ENCODE peak calls at places on chromosomes 12 and 14, in ten cellular contexts. One of them, this sample, is unnamed.

GRCh38 chr12:82174383-82174782 is 183.8 kb downstream of the CCDC59 start:
- DNase-seq in astrocyte of the cerebellum: no peak
- DNase-seq in brain microvascular endothelial cell: no peak
- DNase-seq in stimulated activated CD4-positive, alpha-beta T cell treated with anti-CD3 and anti-CD28 coated beads, Interleukin-15, amount 100 ng/mL, for 48 hours: no peak
- DNase-seq in anterior cingulate cortex: no peak
- DNase-seq in H9: no peak
- DNase-seq in effector memory CD8-positive, alpha-beta T cell: no peak
- DNase-seq in Calu3: no peak
- DNase-seq in AG10803: no peak
- DNase-seq in HS-5: no peak
- DNase-seq in this sample: no peak

GRCh38 chr12:89230376-89231101 is 121.8 kb downstream of the DUSP6 start:
- DNase-seq in AG10803: peak; percentile 38
- DNase-seq in anterior cingulate cortex: no peak
- DNase-seq in HS-5: no peak
- DNase-seq in H9: no peak
- DNase-seq in stimulated activated CD4-positive, alpha-beta T cell treated with anti-CD3 and anti-CD28 coated beads, Interleukin-15, amount 100 ng/mL, for 48 hours: no peak
- DNase-seq in Calu3: no peak
- DNase-seq in astrocyte of the cerebellum: no peak
- DNase-seq in brain microvascular endothelial cell: no peak
- DNase-seq in effector memory CD8-positive, alpha-beta T cell: no peak
- DNase-seq in this sample: no peak

GRCh38 chr12:90281156-90281868 is 572.7 kb upstream of the ATP2B1 start:
- DNase-seq in anterior cingulate cortex: no peak
- DNase-seq in AG10803: no peak
- DNase-seq in HS-5: no peak
- DNase-seq in H9: no peak
- DNase-seq in brain microvascular endothelial cell: no peak
- DNase-seq in astrocyte of the cerebellum: no peak
- DNase-seq in stimulated activated CD4-positive, alpha-beta T cell treated with anti-CD3 and anti-CD28 coated beads, Interleukin-15, amount 100 ng/mL, for 48 hours: no peak
- DNase-seq in Calu3: no peak
- DNase-seq in effector memory CD8-positive, alpha-beta T cell: no peak
- DNase-seq in this sample: no peak

GRCh38 chr12:29991924-29992323 is 208.2 kb upstream of the TMTC1 start:
- DNase-seq in anterior cingulate cortex: no peak
- DNase-seq in brain microvascular endothelial cell: no peak
- DNase-seq in effector memory CD8-positive, alpha-beta T cell: no peak
- DNase-seq in stimulated activated CD4-positive, alpha-beta T cell treated with anti-CD3 and anti-CD28 coated beads, Interleukin-15, amount 100 ng/mL, for 48 hours: no peak
- DNase-seq in AG10803: no peak
- DNase-seq in H9: no peak
- DNase-seq in HS-5: peak; percentile 4
- DNase-seq in astrocyte of the cerebellum: no peak
- DNase-seq in Calu3: no peak
- DNase-seq in this sample: no peak

GRCh38 chr14:102086346-102086971 is 385 bp downstream of the HSP90AA1 start:
- DNase-seq in astrocyte of the cerebellum: no peak
- DNase-seq in Calu3: no peak
- DNase-seq in brain microvascular endothelial cell: peak; percentile 22
- DNase-seq in stimulated activated CD4-positive, alpha-beta T cell treated with anti-CD3 and anti-CD28 coated beads, Interleukin-15, amount 100 ng/mL, for 48 hours: peak; percentile 34
- DNase-seq in HS-5: no peak
- DNase-seq in effector memory CD8-positive, alpha-beta T cell: peak; percentile 72
- DNase-seq in H9: no peak
- DNase-seq in anterior cingulate cortex: no peak
- DNase-seq in AG10803: peak; percentile 68
- DNase-seq in this sample: no peak

GRCh38 chr14:80464531-80465149 is 253.3 kb upstream of the DIO2 start:
- DNase-seq in anterior cingulate cortex: no peak
- DNase-seq in HS-5: no peak
- DNase-seq in Calu3: no peak
- DNase-seq in AG10803: no peak
- DNase-seq in H9: peak; percentile 58
- DNase-seq in brain microvascular endothelial cell: no peak
- DNase-seq in stimulated activated CD4-positive, alpha-beta T cell treated with anti-CD3 and anti-CD28 coated beads, Interleukin-15, amount 100 ng/mL, for 48 hours: no peak
- DNase-seq in effector memory CD8-positive, alpha-beta T cell: no peak
- DNase-seq in astrocyte of the cerebellum: no peak
- DNase-seq in this sample: no peak

GRCh38 chr12:94575645-94576393 is 74.5 kb downstream of the TMCC3 start:
- DNase-seq in effector memory CD8-positive, alpha-beta T cell: no peak
- DNase-seq in brain microvascular endothelial cell: no peak
- DNase-seq in astrocyte of the cerebellum: no peak
- DNase-seq in stimulated activated CD4-positive, alpha-beta T cell treated with anti-CD3 and anti-CD28 coated beads, Interleukin-15, amount 100 ng/mL, for 48 hours: no peak
- DNase-seq in AG10803: no peak
- DNase-seq in HS-5: no peak
- DNase-seq in H9: peak; percentile 48
- DNase-seq in Calu3: no peak
- DNase-seq in anterior cingulate cortex: no peak
- DNase-seq in this sample: no peak

GRCh38 chr14:37021406-37021805 is 151.0 kb downstream of the SLC25A21 start:
- DNase-seq in stimulated activated CD4-positive, alpha-beta T cell treated with anti-CD3 and anti-CD28 coated beads, Interleukin-15, amount 100 ng/mL, for 48 hours: no peak
- DNase-seq in anterior cingulate cortex: no peak
- DNase-seq in Calu3: no peak
- DNase-seq in HS-5: no peak
- DNase-seq in effector memory CD8-positive, alpha-beta T cell: no peak
- DNase-seq in brain microvascular endothelial cell: no peak
- DNase-seq in H9: no peak
- DNase-seq in AG10803: no peak
- DNase-seq in astrocyte of the cerebellum: no peak
- DNase-seq in this sample: no peak

GRCh38 chr12:76143343-76144252 is 59.1 kb upstream of the NAP1L1 start:
- DNase-seq in AG10803: no peak
- DNase-seq in astrocyte of the cerebellum: no peak
- DNase-seq in HS-5: no peak
- DNase-seq in stimulated activated CD4-positive, alpha-beta T cell treated with anti-CD3 and anti-CD28 coated beads, Interleukin-15, amount 100 ng/mL, for 48 hours: no peak
- DNase-seq in H9: no peak
- DNase-seq in anterior cingulate cortex: no peak
- DNase-seq in brain microvascular endothelial cell: no peak
- DNase-seq in Calu3: no peak
- DNase-seq in effector memory CD8-positive, alpha-beta T cell: peak; percentile 18
- DNase-seq in this sample: no peak

GRCh38 chr14:79161576-79161975 is 991.4 kb downstream of the NRXN3 start:
- DNase-seq in HS-5: no peak
- DNase-seq in Calu3: no peak
- DNase-seq in brain microvascular endothelial cell: peak; percentile 65
- DNase-seq in H9: peak; percentile 52
- DNase-seq in stimulated activated CD4-positive, alpha-beta T cell treated with anti-CD3 and anti-CD28 coated beads, Interleukin-15, amount 100 ng/mL, for 48 hours: no peak
- DNase-seq in anterior cingulate cortex: no peak
- DNase-seq in astrocyte of the cerebellum: peak; percentile 33
- DNase-seq in effector memory CD8-positive, alpha-beta T cell: no peak
- DNase-seq in AG10803: peak; percentile 1
- DNase-seq in this sample: peak; percentile 48

GRCh38 chr12:98758331-98758730 is 113.2 kb downstream of the APAF1 start:
- DNase-seq in effector memory CD8-positive, alpha-beta T cell: no peak
- DNase-seq in Calu3: no peak
- DNase-seq in brain microvascular endothelial cell: no peak
- DNase-seq in AG10803: peak; percentile 63
- DNase-seq in H9: peak; percentile 14
- DNase-seq in anterior cingulate cortex: peak; percentile 20
- DNase-seq in stimulated activated CD4-positive, alpha-beta T cell treated with anti-CD3 and anti-CD28 coated beads, Interleukin-15, amount 100 ng/mL, for 48 hours: no peak
- DNase-seq in astrocyte of the cerebellum: peak; percentile 48
- DNase-seq in HS-5: no peak
- DNase-seq in this sample: no peak

GRCh38 chr12:80634903-80635302 is 72.5 kb upstream of the MYF6 start:
- DNase-seq in stimulated activated CD4-positive, alpha-beta T cell treated with anti-CD3 and anti-CD28 coated beads, Interleukin-15, amount 100 ng/mL, for 48 hours: no peak
- DNase-seq in AG10803: no peak
- DNase-seq in astrocyte of the cerebellum: no peak
- DNase-seq in anterior cingulate cortex: no peak
- DNase-seq in effector memory CD8-positive, alpha-beta T cell: no peak
- DNase-seq in brain microvascular endothelial cell: no peak
- DNase-seq in H9: no peak
- DNase-seq in Calu3: no peak
- DNase-seq in HS-5: no peak
- DNase-seq in this sample: no peak

GRCh38 chr12:47903927-47904646 is 707 bp downstream of the VDR start:
- DNase-seq in Calu3: peak; percentile 65
- DNase-seq in effector memory CD8-positive, alpha-beta T cell: peak; percentile 15
- DNase-seq in HS-5: peak; percentile 47
- DNase-seq in AG10803: peak; percentile 89
- DNase-seq in brain microvascular endothelial cell: peak; percentile 70
- DNase-seq in astrocyte of the cerebellum: peak; percentile 62
- DNase-seq in H9: peak; percentile 53
- DNase-seq in stimulated activated CD4-positive, alpha-beta T cell treated with anti-CD3 and anti-CD28 coated beads, Interleukin-15, amount 100 ng/mL, for 48 hours: peak; percentile 60
- DNase-seq in anterior cingulate cortex: no peak
- DNase-seq in this sample: peak; percentile 40

GRCh38 chr12:114799574-114800487 is 115.9 kb upstream of the TBX3 start:
- DNase-seq in HS-5: no peak
- DNase-seq in AG10803: peak; percentile 60
- DNase-seq in astrocyte of the cerebellum: no peak
- DNase-seq in brain microvascular endothelial cell: no peak
- DNase-seq in effector memory CD8-positive, alpha-beta T cell: no peak
- DNase-seq in Calu3: no peak
- DNase-seq in anterior cingulate cortex: no peak
- DNase-seq in stimulated activated CD4-positive, alpha-beta T cell treated with anti-CD3 and anti-CD28 coated beads, Interleukin-15, amount 100 ng/mL, for 48 hours: no peak
- DNase-seq in H9: peak; percentile 64
- DNase-seq in this sample: no peak

GRCh38 chr12:49797452-49797782 is 30.8 kb downstream of the NCKAP5L start:
- DNase-seq in H9: no peak
- DNase-seq in AG10803: no peak
- DNase-seq in Calu3: no peak
- DNase-seq in effector memory CD8-positive, alpha-beta T cell: no peak
- DNase-seq in brain microvascular endothelial cell: no peak
- DNase-seq in astrocyte of the cerebellum: no peak
- DNase-seq in anterior cingulate cortex: no peak
- DNase-seq in HS-5: no peak
- DNase-seq in stimulated activated CD4-positive, alpha-beta T cell treated with anti-CD3 and anti-CD28 coated beads, Interleukin-15, amount 100 ng/mL, for 48 hours: no peak
- DNase-seq in this sample: no peak

GRCh38 chr14:24095196-24096068 is 1.3 kb downstream of the PCK2 start:
- DNase-seq in HS-5: no peak
- DNase-seq in AG10803: peak; percentile 75
- DNase-seq in brain microvascular endothelial cell: no peak
- DNase-seq in Calu3: peak; percentile 34
- DNase-seq in H9: peak; percentile 87
- DNase-seq in anterior cingulate cortex: no peak
- DNase-seq in stimulated activated CD4-positive, alpha-beta T cell treated with anti-CD3 and anti-CD28 coated beads, Interleukin-15, amount 100 ng/mL, for 48 hours: peak; percentile 57
- DNase-seq in effector memory CD8-positive, alpha-beta T cell: peak; percentile 9
- DNase-seq in astrocyte of the cerebellum: no peak
- DNase-seq in this sample: peak; percentile 32

GRCh38 chr12:66740257-66740656 is 61.4 kb upstream of the GRIP1 start:
- DNase-seq in AG10803: no peak
- DNase-seq in Calu3: peak; percentile 32
- DNase-seq in HS-5: no peak
- DNase-seq in stimulated activated CD4-positive, alpha-beta T cell treated with anti-CD3 and anti-CD28 coated beads, Interleukin-15, amount 100 ng/mL, for 48 hours: no peak
- DNase-seq in astrocyte of the cerebellum: peak; percentile 3
- DNase-seq in brain microvascular endothelial cell: no peak
- DNase-seq in anterior cingulate cortex: no peak
- DNase-seq in effector memory CD8-positive, alpha-beta T cell: no peak
- DNase-seq in H9: no peak
- DNase-seq in this sample: no peak

GRCh38 chr14:20493634-20494033 is 11.7 kb upstream of the RNASE10 start:
- DNase-seq in anterior cingulate cortex: no peak
- DNase-seq in effector memory CD8-positive, alpha-beta T cell: no peak
- DNase-seq in Calu3: no peak
- DNase-seq in AG10803: no peak
- DNase-seq in brain microvascular endothelial cell: no peak
- DNase-seq in stimulated activated CD4-positive, alpha-beta T cell treated with anti-CD3 and anti-CD28 coated beads, Interleukin-15, amount 100 ng/mL, for 48 hours: no peak
- DNase-seq in HS-5: no peak
- DNase-seq in astrocyte of the cerebellum: no peak
- DNase-seq in H9: no peak
- DNase-seq in this sample: no peak

GRCh38 chr14:71012888-71013287 is 105.6 kb downstream of the PCNX1 start:
- DNase-seq in H9: no peak
- DNase-seq in effector memory CD8-positive, alpha-beta T cell: no peak
- DNase-seq in astrocyte of the cerebellum: no peak
- DNase-seq in anterior cingulate cortex: no peak
- DNase-seq in Calu3: no peak
- DNase-seq in AG10803: no peak
- DNase-seq in brain microvascular endothelial cell: no peak
- DNase-seq in stimulated activated CD4-positive, alpha-beta T cell treated with anti-CD3 and anti-CD28 coated beads, Interleukin-15, amount 100 ng/mL, for 48 hours: no peak
- DNase-seq in HS-5: no peak
- DNase-seq in this sample: no peak